ENCODE peak calls at places on chromosomes 4 and X, in four cellular contexts. Y is lower lobe of right lung, X is fibroblast of the aortic adventitia, L is cardiac fibroblast. S is an unnamed sample.
A peak's percentile ranks its signal among the peaks of the same experiment; 100 is the strongest.

GRCh38 chrX:132107291-132107690 is 20.5 kb downstream of the FRMD7 start:
- DNase-seq in Y (no peak), X (no peak), L (no peak), S (no peak)

GRCh38 chr4:168585168-168586091 is 88.6 kb downstream of the PALLD start:
- DNase-seq in Y (peak; percentile 77), X (peak; percentile 90), L (peak; percentile 92), S (peak; percentile 91)

GRCh38 chr4:103429283-103429682 is 231.1 kb upstream of the CENPE start:
- DNase-seq in Y (no peak), X (no peak), L (no peak), S (no peak)

GRCh38 chr4:150514709-150515108 is 67.2 kb upstream of the MAB21L2 start:
- DNase-seq in Y (no peak), X (no peak), L (no peak), S (no peak)

GRCh38 chr4:98565646-98566403 is 92.6 kb downstream of the TSPAN5 start:
- DNase-seq in Y (no peak), X (peak; percentile 22), L (no peak), S (no peak)

GRCh38 chr4:168335621-168336020 is 17.1 kb upstream of the DDX60 start:
- DNase-seq in Y (no peak), X (peak; percentile 7), L (no peak), S (peak; percentile 13)

GRCh38 chrX:134526399-134526798 is 66.4 kb downstream of the HPRT1 start:
- DNase-seq in Y (no peak), X (no peak), L (peak; percentile 31), S (no peak)

GRCh38 chrX:154368630-154369452 is 5.6 kb downstream of the FLNA start:
- DNase-seq in Y (peak; percentile 89), X (peak; percentile 95), L (peak; percentile 96), S (peak; percentile 93)

GRCh38 chrX:2684256-2684655 is 6.8 kb upstream of the CD99 start:
- DNase-seq in Y (no peak), X (no peak), L (no peak), S (no peak)

GRCh38 chr4:88623097-88623496 is 30.8 kb downstream of the HERC3 start:
- DNase-seq in Y (no peak), X (peak; percentile 76), L (peak; percentile 97), S (peak; percentile 76)

GRCh38 chr4:85776091-85776490 is 301.1 kb downstream of the ARHGAP24 start:
- DNase-seq in Y (no peak), X (no peak), L (no peak), S (no peak)

GRCh38 chrX:27136325-27136724 is 326.8 kb downstream of the PPP4R3C start:
- DNase-seq in Y (no peak), X (no peak), L (no peak), S (no peak)

GRCh38 chr4:26576171-26576829 is 7.6 kb upstream of the TBC1D19 start:
- DNase-seq in Y (no peak), X (peak; percentile 80), L (peak; percentile 79), S (peak; percentile 68)

GRCh38 chrX:145821291-145821897 is 3.8 kb downstream of the SLITRK2 start:
- DNase-seq in Y (no peak), X (no peak), L (no peak), S (no peak)

GRCh38 chrX:56726609-56727008 is 2.4 kb upstream of the NBDY start:
- DNase-seq in Y (no peak), X (peak; percentile 72), L (peak; percentile 62), S (peak; percentile 70)

GRCh38 chr4:26400140-26400539 is 79.3 kb downstream of the RBPJ start:
- DNase-seq in Y (no peak), X (no peak), L (no peak), S (no peak)

GRCh38 chr4:102139132-102139573 is 206.1 kb downstream of the SLC39A8 start:
- DNase-seq in Y (no peak), X (peak; percentile 93), L (peak; percentile 96), S (peak; percentile 98)

GRCh38 chrX:85963736-85964135 is 83.6 kb downstream of the CHM start:
- DNase-seq in Y (no peak), X (peak; percentile 56), L (peak; percentile 74), S (peak; percentile 72)

GRCh38 chrX:118392726-118393125 is 46.8 kb downstream of the WDR44 start:
- DNase-seq in Y (no peak), X (peak; percentile 5), L (no peak), S (no peak)

GRCh38 chr4:138090145-138090917 is 151.8 kb downstream of the SLC7A11 start:
- DNase-seq in Y (no peak), X (peak; percentile 91), L (peak; percentile 89), S (peak; percentile 89)

GRCh38 chrX:154411322-154411980 is at the start of gene TAFAZZIN:
- DNase-seq in Y (peak; percentile 85), X (peak; percentile 49), L (peak; percentile 60), S (peak; percentile 63)

GRCh38 chr4:1172971-1173757 is 781 bp upstream of the SPON2 start:
- DNase-seq in Y (no peak), X (peak; percentile 65), L (no peak), S (peak; percentile 54)

GRCh38 chr4:90187148-90187884 is 60.1 kb downstream of the CCSER1 start:
- DNase-seq in Y (no peak), X (no peak), L (no peak), S (no peak)

GRCh38 chr4:16969696-16970135 is 71.3 kb upstream of the LDB2 start:
- DNase-seq in Y (no peak), X (peak; percentile 78), L (peak; percentile 79), S (peak; percentile 83)

GRCh38 chrX:52082578-52082977 is 13.6 kb upstream of the MAGED4B start:
- DNase-seq in Y (no peak), X (peak; percentile 2), L (peak; percentile 12), S (peak; percentile 22)

GRCh38 chrX:132022863-132023116 is 312 bp upstream of the STK26 start:
- DNase-seq in Y (no peak), X (no peak), L (no peak), S (no peak)

GRCh38 chrX:46683023-46683422 is 75.9 kb downstream of the SLC9A7 start:
- DNase-seq in Y (no peak), X (peak; percentile 39), L (no peak), S (peak; percentile 13)

GRCh38 chrX:120372667-120373370 is 10.9 kb downstream of the ATP1B4 start:
- DNase-seq in Y (no peak), X (peak; percentile 3), L (peak; percentile 3), S (no peak)

GRCh38 chrX:39759526-39760224 is 338.1 kb downstream of the BCOR start:
- DNase-seq in Y (peak; percentile 52), X (peak; percentile 62), L (peak; percentile 72), S (peak; percentile 67)

GRCh38 chrX:94908648-94909047 is 1234.6 kb downstream of the FAM133A start:
- DNase-seq in Y (no peak), X (no peak), L (no peak), S (no peak)

GRCh38 chr4:80183196-80184052 is 13.9 kb upstream of the PRDM8 start:
- DNase-seq in Y (peak; percentile 53), X (no peak), L (no peak), S (peak; percentile 21)

GRCh38 chrX:24305905-24306304 is 8.0 kb downstream of the SUPT20HL2 start:
- DNase-seq in Y (no peak), X (no peak), L (no peak), S (no peak)

GRCh38 chr4:185730849-185731608 is 81.0 kb downstream of the SORBS2 start:
- DNase-seq in Y (no peak), X (peak; percentile 78), L (peak; percentile 84), S (peak; percentile 72)
- TF ChIP-seq CTCF in Y (no peak), X (peak; percentile 36), L (no peak), S (no peak)

GRCh38 chr4:183798249-183798920 is 106.7 kb upstream of the STOX2 start:
- DNase-seq in Y (peak; percentile 55), X (no peak), L (no peak), S (no peak)
- H3K4me3 ChIP-seq in Y (peak overlapping the region; percentile 66), X (no peak overlapping the region), L (no peak overlapping the region), S (no peak overlapping the region)

DNA sequence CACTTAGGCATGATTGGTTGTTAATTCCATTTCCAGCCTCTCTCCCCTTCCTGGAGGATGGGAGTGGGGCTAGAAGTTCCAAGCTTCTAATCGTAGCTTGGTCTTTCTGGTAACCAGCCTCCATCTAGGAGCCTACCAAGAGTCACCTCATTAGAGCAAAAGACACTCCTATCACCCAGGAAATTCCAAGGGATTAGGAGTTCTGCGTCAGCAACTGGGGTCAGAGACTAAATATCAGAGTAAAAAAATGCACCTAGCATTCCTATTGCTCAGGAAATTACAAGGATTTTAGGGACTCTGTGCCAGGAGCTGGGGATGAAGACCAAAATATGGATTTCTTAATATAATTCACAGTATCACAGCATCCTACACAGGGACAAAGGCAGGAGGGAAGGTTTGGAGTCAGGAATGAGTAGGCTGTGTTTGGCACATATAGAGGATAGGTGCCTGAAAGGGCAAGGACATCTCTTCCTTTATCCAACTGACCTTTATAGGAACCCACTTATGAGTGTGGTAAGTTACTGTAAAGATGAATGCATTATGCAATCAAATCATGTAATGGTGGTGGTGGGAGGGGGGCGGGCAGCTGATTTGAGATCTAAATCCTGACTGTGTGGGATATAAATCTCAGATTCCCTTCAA is 30.5 kb upstream of the LIMCH1 start:
- DNase-seq in Y (no peak), X (peak; percentile 51), L (peak; percentile 5), S (peak; percentile 51)
- TF ChIP-seq CTCF in Y (no peak), X (no peak), L (no peak), S (no peak)

DNA sequence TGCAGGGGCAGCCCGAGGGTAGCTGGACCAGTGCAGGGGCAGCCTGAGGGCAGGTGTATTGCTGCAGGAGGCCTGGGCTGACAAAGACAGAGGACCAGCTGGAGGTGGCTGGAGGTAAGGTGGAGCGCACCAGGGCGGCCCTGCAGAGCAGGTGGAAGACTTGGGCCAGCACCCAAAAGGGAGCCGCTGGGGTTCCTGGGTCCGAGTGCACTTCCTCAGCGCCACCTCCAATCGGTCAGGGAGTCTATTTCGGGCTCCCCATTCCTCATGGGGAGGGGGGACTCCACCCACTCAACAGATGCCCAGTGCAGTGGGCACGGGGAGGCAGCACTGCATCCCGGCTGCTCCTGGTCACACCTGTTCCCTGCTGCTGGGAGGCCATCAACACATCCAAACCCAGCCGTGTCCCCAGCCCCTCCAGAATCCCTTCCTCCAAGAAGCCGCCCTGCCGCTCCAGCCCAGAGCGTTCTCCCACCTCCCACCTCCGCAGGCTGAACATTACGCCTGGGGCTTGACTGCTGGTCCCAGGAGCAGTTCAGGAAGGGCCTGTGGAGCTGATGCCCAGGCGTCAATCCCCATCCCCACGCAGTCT is 1.5 kb downstream of the LRPAP1 start:
- DNase-seq in Y (no peak), X (no peak), L (no peak), S (no peak)
- H3K4me3 ChIP-seq in Y (peak overlapping the region; percentile 93), X (peak overlapping the region; percentile 88), L (peak overlapping the region; percentile 94), S (peak overlapping the region; percentile 82)

DNA sequence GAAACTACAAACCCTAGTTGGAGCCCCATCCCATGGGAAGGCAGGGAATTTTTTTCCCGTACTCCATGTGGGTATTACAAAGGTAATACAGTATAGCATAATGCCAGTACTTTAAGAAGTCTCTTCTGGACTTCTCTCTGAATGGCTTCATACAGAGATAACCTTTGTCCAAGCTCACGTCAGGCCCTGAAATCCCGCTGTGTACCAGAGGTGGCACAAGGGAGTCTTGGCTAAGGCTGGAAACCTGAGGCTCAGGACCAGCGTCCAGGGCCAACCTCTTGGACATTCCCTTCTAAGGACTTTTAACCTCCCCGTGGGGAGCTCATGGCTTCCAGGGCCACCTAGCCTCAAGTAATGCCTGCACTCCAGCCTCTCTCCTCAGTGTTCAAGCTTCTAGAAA is 338.9 kb upstream of the FAM241A start:
- DNase-seq in Y (no peak), X (no peak), L (no peak), S (no peak)
- TF ChIP-seq CTCF in Y (no peak), X (no peak), L (no peak), S (no peak)

GRCh38 chr4:118889313-118889694 is 650 bp downstream of the SYNPO2 start:
- DNase-seq in Y (no peak), X (peak; percentile 13), L (no peak), S (no peak)
- H3K4me3 ChIP-seq in Y (peak overlapping the region; percentile 45), X (peak overlapping the region; percentile 74), L (peak overlapping the region; percentile 53), S (peak overlapping the region; percentile 67)

S was measured in fibroblast of pulmonary artery.